ENCODE peak calls at places on chromosomes 4 and X, in five cellular contexts. One of them, this sample, is unnamed.

GRCh38 chr4:165418116-165418515 is 39.3 kb downstream of the CPE start:
- DNase-seq in CD8-positive, alpha-beta T cell: no peak
- DNase-seq in cardiac muscle cell: no peak
- DNase-seq in fibroblast of the aortic adventitia: no peak
- DNase-seq in endothelial cell of umbilical vein: no peak
- DNase-seq in this sample: no peak

GRCh38 chr4:21952549-21952948 is 4.0 kb upstream of the KCNIP4 start:
- DNase-seq in CD8-positive, alpha-beta T cell: no peak
- DNase-seq in cardiac muscle cell: no peak
- DNase-seq in fibroblast of the aortic adventitia: no peak
- DNase-seq in endothelial cell of umbilical vein: no peak
- DNase-seq in this sample: no peak

GRCh38 chr4:111128327-111128726 is 505.4 kb upstream of the PITX2 start:
- DNase-seq in CD8-positive, alpha-beta T cell: no peak
- DNase-seq in cardiac muscle cell: no peak
- DNase-seq in fibroblast of the aortic adventitia: peak; percentile 16
- DNase-seq in endothelial cell of umbilical vein: peak; percentile 3
- DNase-seq in this sample: no peak

GRCh38 chr4:13461511-13461910 is 22.6 kb downstream of the RAB28 start:
- DNase-seq in CD8-positive, alpha-beta T cell: no peak
- DNase-seq in cardiac muscle cell: no peak
- DNase-seq in fibroblast of the aortic adventitia: no peak
- DNase-seq in endothelial cell of umbilical vein: no peak
- DNase-seq in this sample: no peak

GRCh38 chrX:124726881-124727280 is 380.5 kb downstream of the SH2D1A start:
- DNase-seq in CD8-positive, alpha-beta T cell: no peak
- DNase-seq in cardiac muscle cell: no peak
- DNase-seq in fibroblast of the aortic adventitia: no peak
- DNase-seq in endothelial cell of umbilical vein: no peak
- DNase-seq in this sample: no peak

GRCh38 chrX:54785901-54786300 is 12.2 kb downstream of the ITIH6 start:
- DNase-seq in CD8-positive, alpha-beta T cell: no peak
- DNase-seq in cardiac muscle cell: peak; percentile 21
- DNase-seq in fibroblast of the aortic adventitia: peak; percentile 13
- DNase-seq in endothelial cell of umbilical vein: no peak
- DNase-seq in this sample: no peak

GRCh38 chr4:95319169-95319568 is 229.6 kb downstream of the UNC5C start:
- DNase-seq in CD8-positive, alpha-beta T cell: no peak
- DNase-seq in cardiac muscle cell: no peak
- DNase-seq in fibroblast of the aortic adventitia: no peak
- DNase-seq in endothelial cell of umbilical vein: no peak
- DNase-seq in this sample: no peak

GRCh38 chr4:25978327-25978726 is 64.3 kb downstream of the SMIM20 start:
- DNase-seq in CD8-positive, alpha-beta T cell: no peak
- DNase-seq in cardiac muscle cell: no peak
- DNase-seq in fibroblast of the aortic adventitia: peak; percentile 21
- DNase-seq in endothelial cell of umbilical vein: no peak
- DNase-seq in this sample: no peak

GRCh38 chr4:139419388-139419914 is 34.5 kb upstream of the RAB33B start:
- DNase-seq in CD8-positive, alpha-beta T cell: no peak
- DNase-seq in cardiac muscle cell: no peak
- DNase-seq in fibroblast of the aortic adventitia: peak; percentile 87
- DNase-seq in endothelial cell of umbilical vein: peak; percentile 99
- DNase-seq in this sample: peak; percentile 37

GRCh38 chr4:115229873-115230272 is 116.5 kb upstream of the NDST4 start:
- DNase-seq in CD8-positive, alpha-beta T cell: no peak
- DNase-seq in cardiac muscle cell: no peak
- DNase-seq in fibroblast of the aortic adventitia: no peak
- DNase-seq in endothelial cell of umbilical vein: no peak
- DNase-seq in this sample: no peak

GRCh38 chr4:115233600-115233999 is 120.2 kb upstream of the NDST4 start:
- DNase-seq in CD8-positive, alpha-beta T cell: no peak
- DNase-seq in cardiac muscle cell: no peak
- DNase-seq in fibroblast of the aortic adventitia: no peak
- DNase-seq in endothelial cell of umbilical vein: no peak
- DNase-seq in this sample: no peak

GRCh38 chr4:115228851-115229250 is 115.4 kb upstream of the NDST4 start:
- DNase-seq in CD8-positive, alpha-beta T cell: no peak
- DNase-seq in cardiac muscle cell: no peak
- DNase-seq in fibroblast of the aortic adventitia: no peak
- DNase-seq in endothelial cell of umbilical vein: no peak
- DNase-seq in this sample: no peak

GRCh38 chr4:115234405-115235093 is 121.1 kb upstream of the NDST4 start:
- DNase-seq in CD8-positive, alpha-beta T cell: no peak
- DNase-seq in cardiac muscle cell: peak; percentile 32
- DNase-seq in fibroblast of the aortic adventitia: no peak
- DNase-seq in endothelial cell of umbilical vein: no peak
- DNase-seq in this sample: no peak
- TF ChIP-seq CTCF in CD8-positive, alpha-beta T cell: no peak
- TF ChIP-seq CTCF in cardiac muscle cell: no peak
- TF ChIP-seq CTCF in fibroblast of the aortic adventitia: no peak
- TF ChIP-seq CTCF in endothelial cell of umbilical vein: no peak
- TF ChIP-seq CTCF in this sample: no peak

GRCh38 chr4:69524708-69525107 is 29.0 kb upstream of the UGT2B4 start:
- DNase-seq in CD8-positive, alpha-beta T cell: no peak
- DNase-seq in cardiac muscle cell: peak; percentile 9
- DNase-seq in fibroblast of the aortic adventitia: peak; percentile 78
- DNase-seq in endothelial cell of umbilical vein: no peak
- DNase-seq in this sample: no peak
- H3K4me3 ChIP-seq in CD8-positive, alpha-beta T cell: no peak overlapping the region
- H3K4me3 ChIP-seq in cardiac muscle cell: no peak overlapping the region
- H3K4me3 ChIP-seq in fibroblast of the aortic adventitia: no peak overlapping the region
- H3K4me3 ChIP-seq in endothelial cell of umbilical vein: no peak overlapping the region
- H3K4me3 ChIP-seq in this sample: no peak overlapping the region

DNA sequence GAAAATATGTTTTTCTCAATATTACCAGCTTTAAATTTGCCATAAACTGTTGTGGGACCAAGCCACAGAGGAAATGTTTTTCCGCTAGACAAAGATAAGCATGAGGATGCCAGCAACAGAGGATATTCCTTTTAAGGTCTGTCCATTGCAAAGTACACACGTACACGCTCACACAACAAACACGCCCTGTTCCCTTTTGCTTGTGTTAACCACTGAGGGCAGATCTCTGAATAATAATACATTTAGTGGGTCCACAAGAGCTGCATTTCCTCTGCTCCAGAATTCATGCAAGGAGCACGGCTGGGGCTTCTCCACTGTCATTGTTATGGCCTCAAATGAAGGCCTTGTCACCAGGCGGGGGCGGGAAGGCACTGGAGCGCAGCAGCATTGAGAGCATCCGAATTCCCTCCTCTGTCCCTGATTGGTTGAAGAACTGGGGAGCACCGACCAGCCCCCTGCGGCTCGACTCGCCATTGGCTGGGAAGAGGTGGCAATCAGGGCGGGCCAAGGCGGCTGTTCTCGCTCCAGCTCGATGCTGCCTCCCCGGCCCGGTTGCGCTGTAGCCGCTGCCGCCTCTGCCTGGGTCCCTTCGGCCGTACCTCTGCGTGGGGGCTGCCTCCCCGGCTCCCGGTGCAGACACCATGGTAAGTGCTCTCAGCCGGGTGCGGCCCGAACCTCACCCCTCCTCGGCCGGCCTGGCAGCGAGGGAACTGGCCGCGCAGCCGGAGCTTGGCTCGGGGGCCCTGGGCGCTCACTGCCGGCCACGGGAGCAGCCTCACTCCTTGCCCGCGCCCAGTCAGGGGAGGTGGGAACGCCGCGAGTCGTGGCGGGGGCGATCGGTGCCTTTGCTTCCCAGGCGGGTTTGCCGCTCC is at the start of gene GUCY1B1:
- DNase-seq in CD8-positive, alpha-beta T cell: peak; percentile 62
- DNase-seq in cardiac muscle cell: peak; percentile 94
- DNase-seq in fibroblast of the aortic adventitia: peak; percentile 87
- DNase-seq in endothelial cell of umbilical vein: peak; percentile 95
- DNase-seq in this sample: peak; percentile 61
- TF ChIP-seq CTCF in CD8-positive, alpha-beta T cell: no peak
- TF ChIP-seq CTCF in cardiac muscle cell: peak; percentile 38
- TF ChIP-seq CTCF in fibroblast of the aortic adventitia: peak; percentile 48
- TF ChIP-seq CTCF in endothelial cell of umbilical vein: peak; percentile 30
- TF ChIP-seq CTCF in this sample: no peak

DNA sequence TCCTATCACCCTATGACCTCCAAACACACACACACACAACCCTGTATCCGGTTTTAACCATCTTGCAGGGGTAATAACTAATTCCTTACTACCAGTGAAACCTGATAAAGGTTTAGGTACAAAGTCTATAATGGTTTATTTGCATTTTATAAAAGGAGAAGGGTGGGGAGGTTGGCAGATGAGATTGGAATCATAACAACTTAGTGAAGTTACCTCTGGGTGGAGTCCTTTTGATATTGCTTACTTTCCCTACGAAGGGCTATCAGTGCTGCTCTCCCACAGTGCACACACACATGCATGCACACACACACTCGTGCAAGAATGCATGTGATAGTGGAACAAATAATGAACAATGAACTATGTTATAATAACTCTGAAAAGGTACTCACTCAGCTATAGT is 56.1 kb downstream of the CCSER1 start:
- DNase-seq in CD8-positive, alpha-beta T cell: no peak
- DNase-seq in cardiac muscle cell: no peak
- DNase-seq in fibroblast of the aortic adventitia: no peak
- DNase-seq in endothelial cell of umbilical vein: no peak
- DNase-seq in this sample: no peak
- H3K4me3 ChIP-seq in CD8-positive, alpha-beta T cell: no peak overlapping the region
- H3K4me3 ChIP-seq in cardiac muscle cell: no peak overlapping the region
- H3K4me3 ChIP-seq in fibroblast of the aortic adventitia: no peak overlapping the region
- H3K4me3 ChIP-seq in endothelial cell of umbilical vein: no peak overlapping the region
- H3K4me3 ChIP-seq in this sample: no peak overlapping the region

GRCh38 chr4:1345905-1346780 is 865 bp upstream of the UVSSA start:
- DNase-seq in CD8-positive, alpha-beta T cell: peak; percentile 55
- DNase-seq in cardiac muscle cell: peak; percentile 82
- DNase-seq in fibroblast of the aortic adventitia: peak; percentile 29
- DNase-seq in endothelial cell of umbilical vein: peak; percentile 61
- DNase-seq in this sample: no peak
- TF ChIP-seq CTCF in CD8-positive, alpha-beta T cell: peak; percentile 17
- TF ChIP-seq CTCF in cardiac muscle cell: peak; percentile 32
- TF ChIP-seq CTCF in fibroblast of the aortic adventitia: no peak
- TF ChIP-seq CTCF in endothelial cell of umbilical vein: no peak
- TF ChIP-seq CTCF in this sample: no peak

GRCh38 chrX:148593987-148594386 is 93.6 kb downstream of the AFF2 start:
- DNase-seq in CD8-positive, alpha-beta T cell: no peak
- DNase-seq in cardiac muscle cell: no peak
- DNase-seq in fibroblast of the aortic adventitia: no peak
- DNase-seq in endothelial cell of umbilical vein: no peak
- DNase-seq in this sample: no peak

GRCh38 chrX:148593146-148593545 is 92.7 kb downstream of the AFF2 start:
- DNase-seq in CD8-positive, alpha-beta T cell: no peak
- DNase-seq in cardiac muscle cell: no peak
- DNase-seq in fibroblast of the aortic adventitia: no peak
- DNase-seq in endothelial cell of umbilical vein: no peak
- DNase-seq in this sample: no peak

GRCh38 chrX:148588649-148589310 is 88.4 kb downstream of the AFF2 start:
- DNase-seq in CD8-positive, alpha-beta T cell: no peak
- DNase-seq in cardiac muscle cell: no peak
- DNase-seq in fibroblast of the aortic adventitia: peak; percentile 11
- DNase-seq in endothelial cell of umbilical vein: no peak
- DNase-seq in this sample: no peak

DNA sequence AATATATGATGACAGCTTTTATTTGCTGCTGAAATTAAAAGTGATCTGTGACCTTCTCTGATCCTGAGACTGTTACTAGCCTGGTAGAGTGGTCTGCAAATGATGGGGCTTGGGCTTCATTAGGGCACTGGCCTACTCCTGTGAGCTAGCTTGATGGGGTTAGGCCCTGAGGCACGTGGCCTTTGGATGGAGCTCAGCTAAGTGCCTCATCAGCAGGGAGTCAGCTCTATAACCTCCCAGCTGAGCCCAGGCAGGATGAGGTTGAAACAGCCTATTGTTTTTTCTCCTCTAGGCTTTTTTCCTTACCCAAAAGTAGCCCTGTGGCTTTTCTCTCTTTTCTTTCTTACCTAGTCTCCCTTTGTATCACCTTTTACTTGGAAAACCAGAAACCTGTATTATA is 92.2 kb downstream of the AFF2 start:
- DNase-seq in CD8-positive, alpha-beta T cell: no peak
- DNase-seq in cardiac muscle cell: no peak
- DNase-seq in fibroblast of the aortic adventitia: no peak
- DNase-seq in endothelial cell of umbilical vein: no peak
- DNase-seq in this sample: no peak
- H3K4me3 ChIP-seq in CD8-positive, alpha-beta T cell: no peak overlapping the region
- H3K4me3 ChIP-seq in cardiac muscle cell: no peak overlapping the region
- H3K4me3 ChIP-seq in fibroblast of the aortic adventitia: no peak overlapping the region
- H3K4me3 ChIP-seq in endothelial cell of umbilical vein: no peak overlapping the region
- H3K4me3 ChIP-seq in this sample: no peak overlapping the region

DNA sequence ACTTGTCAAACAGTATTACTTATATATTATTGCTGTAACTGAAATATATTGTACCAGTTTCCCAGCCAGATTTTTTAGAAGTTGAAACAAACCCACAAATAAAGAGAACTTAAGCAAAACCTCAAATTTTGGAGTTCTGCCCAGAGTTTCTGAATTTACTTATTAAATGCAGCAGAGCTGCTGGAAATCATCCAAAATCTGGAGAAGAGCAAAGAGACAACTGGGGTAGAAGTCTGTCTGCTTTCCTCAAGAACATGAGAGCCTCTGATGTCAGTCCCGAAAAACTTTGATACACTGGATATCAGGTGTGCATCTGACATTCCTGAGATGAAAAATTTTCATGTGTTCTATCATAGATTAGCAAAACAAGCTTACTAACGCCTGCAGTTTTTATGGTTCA is 325.9 kb downstream of the NR3C2 start:
- DNase-seq in CD8-positive, alpha-beta T cell: no peak
- DNase-seq in cardiac muscle cell: no peak
- DNase-seq in fibroblast of the aortic adventitia: peak; percentile 78
- DNase-seq in endothelial cell of umbilical vein: peak; percentile 5
- DNase-seq in this sample: peak; percentile 48
- TF ChIP-seq CTCF in CD8-positive, alpha-beta T cell: no peak
- TF ChIP-seq CTCF in cardiac muscle cell: no peak
- TF ChIP-seq CTCF in fibroblast of the aortic adventitia: no peak
- TF ChIP-seq CTCF in endothelial cell of umbilical vein: no peak
- TF ChIP-seq CTCF in this sample: no peak

DNA sequence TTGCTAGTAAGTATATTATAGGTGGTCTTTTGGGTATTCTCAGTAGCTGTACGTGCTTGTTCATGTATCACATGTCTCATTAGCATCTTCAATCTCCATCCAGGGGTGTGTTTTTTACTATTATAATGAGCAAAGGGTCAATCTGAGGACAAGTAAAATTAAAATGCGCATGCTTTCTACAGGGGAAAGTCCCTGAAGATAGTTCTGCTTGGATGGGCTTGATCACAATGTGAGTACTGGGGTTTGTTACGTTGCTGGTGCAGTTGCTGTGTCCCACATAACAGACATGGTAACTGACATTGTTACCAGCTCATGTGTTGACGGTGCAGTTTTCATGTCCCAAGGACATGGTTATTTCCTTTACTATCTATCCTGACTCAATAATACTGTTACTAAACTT is 65.9 kb downstream of the UCHL1 start:
- DNase-seq in CD8-positive, alpha-beta T cell: no peak
- DNase-seq in cardiac muscle cell: no peak
- DNase-seq in fibroblast of the aortic adventitia: no peak
- DNase-seq in endothelial cell of umbilical vein: no peak
- DNase-seq in this sample: no peak
- H3K4me3 ChIP-seq in CD8-positive, alpha-beta T cell: no peak overlapping the region
- H3K4me3 ChIP-seq in cardiac muscle cell: no peak overlapping the region
- H3K4me3 ChIP-seq in fibroblast of the aortic adventitia: no peak overlapping the region
- H3K4me3 ChIP-seq in endothelial cell of umbilical vein: no peak overlapping the region
- H3K4me3 ChIP-seq in this sample: no peak overlapping the region

GRCh38 chrX:68090266-68090665 is 343.0 kb downstream of the OPHN1 start:
- DNase-seq in CD8-positive, alpha-beta T cell: no peak
- DNase-seq in cardiac muscle cell: no peak
- DNase-seq in fibroblast of the aortic adventitia: peak; percentile 11
- DNase-seq in endothelial cell of umbilical vein: no peak
- DNase-seq in this sample: no peak
- TF ChIP-seq CTCF in CD8-positive, alpha-beta T cell: no peak
- TF ChIP-seq CTCF in cardiac muscle cell: no peak
- TF ChIP-seq CTCF in fibroblast of the aortic adventitia: peak; percentile 12
- TF ChIP-seq CTCF in endothelial cell of umbilical vein: no peak
- TF ChIP-seq CTCF in this sample: no peak

This sample was measured in HFF-Myc.